ENCODE peak calls at places on chromosome 15, in seven cellular contexts. One of them, this sample, is unnamed. For H3K4me1, the result is how much of the 10 kb centered on the place peaks cover.

GRCh38 chr15:82535566-82536408 is 4.5 kb downstream of the RPS17 start:
- DNase-seq in SK-N-SH: no peak
- DNase-seq in NT2/D1: no peak
- DNase-seq in neuronal stem cell: no peak
- DNase-seq in fibroblast of lung: no peak
- DNase-seq in endodermal cell: peak
- DNase-seq in astrocyte: no peak
- DNase-seq in this sample: no peak

GRCh38 chr15:56019060-56019793 is 25.8 kb upstream of the NEDD4 start:
- DNase-seq in SK-N-SH: no peak
- DNase-seq in NT2/D1: no peak
- DNase-seq in neuronal stem cell: no peak
- DNase-seq in fibroblast of lung: no peak
- DNase-seq in endodermal cell: no peak
- DNase-seq in astrocyte: peak
- DNase-seq in this sample: no peak

GRCh38 chr15:89778861-89779260 is 2.7 kb downstream of the MESP2 start:
- DNase-seq in SK-N-SH: no peak
- DNase-seq in NT2/D1: no peak
- DNase-seq in neuronal stem cell: no peak
- DNase-seq in fibroblast of lung: no peak
- DNase-seq in endodermal cell: no peak
- DNase-seq in astrocyte: no peak
- DNase-seq in this sample: peak

GRCh38 chr15:44275431-44275830 is 13.1 kb upstream of the GOLM2 start:
- DNase-seq in SK-N-SH: no peak
- DNase-seq in NT2/D1: no peak
- DNase-seq in neuronal stem cell: no peak
- DNase-seq in fibroblast of lung: no peak
- DNase-seq in endodermal cell: no peak
- DNase-seq in astrocyte: no peak
- DNase-seq in this sample: no peak

GRCh38 chr15:47565986-47566385 is 151.3 kb upstream of the SEMA6D start:
- DNase-seq in SK-N-SH: no peak
- DNase-seq in NT2/D1: no peak
- DNase-seq in neuronal stem cell: no peak
- DNase-seq in fibroblast of lung: no peak
- DNase-seq in endodermal cell: no peak
- DNase-seq in astrocyte: no peak
- DNase-seq in this sample: no peak

GRCh38 chr15:49242820-49243219 is 72.8 kb downstream of the GALK2 start:
- DNase-seq in SK-N-SH: no peak
- DNase-seq in NT2/D1: peak
- DNase-seq in neuronal stem cell: no peak
- DNase-seq in fibroblast of lung: peak
- DNase-seq in endodermal cell: peak
- DNase-seq in astrocyte: peak
- DNase-seq in this sample: no peak

GRCh38 chr15:87365221-87365620 is 891.3 kb downstream of the NTRK3 start:
- DNase-seq in SK-N-SH: no peak
- DNase-seq in NT2/D1: no peak
- DNase-seq in neuronal stem cell: no peak
- DNase-seq in fibroblast of lung: peak
- DNase-seq in endodermal cell: no peak
- DNase-seq in astrocyte: peak
- DNase-seq in this sample: no peak

GRCh38 chr15:84973492-84974460 is 7.9 kb upstream of the PDE8A start:
- DNase-seq in SK-N-SH: no peak
- DNase-seq in NT2/D1: no peak
- DNase-seq in neuronal stem cell: no peak
- DNase-seq in fibroblast of lung: no peak
- DNase-seq in endodermal cell: no peak
- DNase-seq in astrocyte: peak
- DNase-seq in this sample: no peak

GRCh38 chr15:53193149-53193548 is 403.0 kb upstream of the ONECUT1 start:
- DNase-seq in SK-N-SH: no peak
- DNase-seq in NT2/D1: peak
- DNase-seq in neuronal stem cell: peak
- DNase-seq in fibroblast of lung: peak
- DNase-seq in endodermal cell: no peak
- DNase-seq in astrocyte: peak
- DNase-seq in this sample: no peak

GRCh38 chr15:44397869-44398268 is 29.6 kb upstream of the CTDSPL2 start:
- DNase-seq in SK-N-SH: no peak
- DNase-seq in NT2/D1: no peak
- DNase-seq in neuronal stem cell: no peak
- DNase-seq in fibroblast of lung: no peak
- DNase-seq in endodermal cell: no peak
- DNase-seq in astrocyte: no peak
- DNase-seq in this sample: no peak

GRCh38 chr15:65082303-65082958 is 5.9 kb downstream of the KBTBD13 start:
- DNase-seq in SK-N-SH: peak
- DNase-seq in NT2/D1: no peak
- DNase-seq in neuronal stem cell: no peak
- DNase-seq in fibroblast of lung: no peak
- DNase-seq in endodermal cell: peak
- DNase-seq in astrocyte: no peak
- DNase-seq in this sample: peak

GRCh38 chr15:88708256-88709054 is 69.6 kb downstream of the ISG20 start:
- DNase-seq in SK-N-SH: no peak
- DNase-seq in NT2/D1: no peak
- DNase-seq in neuronal stem cell: no peak
- DNase-seq in fibroblast of lung: no peak
- DNase-seq in endodermal cell: no peak
- DNase-seq in astrocyte: no peak
- DNase-seq in this sample: no peak

GRCh38 chr15:28992996-28993719 is 107.4 kb downstream of the APBA2 start:
- DNase-seq in SK-N-SH: no peak
- DNase-seq in NT2/D1: no peak
- DNase-seq in neuronal stem cell: no peak
- DNase-seq in fibroblast of lung: no peak
- DNase-seq in endodermal cell: no peak
- DNase-seq in astrocyte: peak
- DNase-seq in this sample: no peak

DNA sequence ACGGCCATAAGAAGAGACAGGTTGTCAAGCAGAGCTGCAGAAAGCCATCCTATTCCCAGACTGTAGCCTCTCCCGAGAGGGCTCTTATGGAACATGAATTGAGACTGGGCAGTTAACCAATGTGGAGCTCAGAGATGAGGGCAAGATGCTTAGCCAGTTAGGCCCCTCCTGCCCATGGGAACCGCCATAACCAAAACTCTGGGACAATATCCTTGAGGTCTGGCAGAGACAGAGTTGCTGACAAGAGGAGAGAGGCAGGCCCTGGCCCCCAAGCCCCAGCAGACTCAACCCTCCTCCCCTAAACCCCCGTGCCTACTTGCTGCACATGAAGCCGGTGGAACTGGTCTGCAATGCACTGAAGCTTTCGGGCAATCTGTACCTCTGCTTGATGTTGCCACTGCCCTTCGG is 4.8 kb downstream of the BMF start:
- DNase-seq in SK-N-SH: no peak
- DNase-seq in NT2/D1: no peak
- DNase-seq in neuronal stem cell: no peak
- DNase-seq in fibroblast of lung: no peak
- DNase-seq in endodermal cell: no peak
- DNase-seq in astrocyte: no peak
- DNase-seq in this sample: no peak
- H3K4me1 ChIP-seq in SK-N-SH: half or more
- H3K4me1 ChIP-seq in NT2/D1: under half
- H3K4me1 ChIP-seq in neuronal stem cell: under half
- H3K4me1 ChIP-seq in fibroblast of lung: half or more
- H3K4me1 ChIP-seq in endodermal cell: under half
- H3K4me1 ChIP-seq in astrocyte: half or more
- H3K4me1 ChIP-seq in this sample: half or more

GRCh38 chr15:73053398-73053723 is 1.1 kb downstream of the NEO1 start:
- DNase-seq in SK-N-SH: no peak
- DNase-seq in NT2/D1: no peak
- DNase-seq in neuronal stem cell: no peak
- DNase-seq in fibroblast of lung: no peak
- DNase-seq in endodermal cell: no peak
- DNase-seq in astrocyte: no peak
- DNase-seq in this sample: peak
- H3K9ac ChIP-seq in SK-N-SH: peak
- H3K9ac ChIP-seq in NT2/D1: peak
- H3K9ac ChIP-seq in neuronal stem cell: peak
- H3K9ac ChIP-seq in fibroblast of lung: no peak
- H3K9ac ChIP-seq in endodermal cell: peak
- H3K9ac ChIP-seq in astrocyte: peak
- H3K9ac ChIP-seq in this sample: peak

GRCh38 chr15:92637621-92638020 is 18.0 kb downstream of the FAM174B start:
- DNase-seq in SK-N-SH: no peak
- DNase-seq in NT2/D1: no peak
- DNase-seq in neuronal stem cell: no peak
- DNase-seq in fibroblast of lung: no peak
- DNase-seq in endodermal cell: peak
- DNase-seq in astrocyte: no peak
- DNase-seq in this sample: no peak
- H3K4me1 ChIP-seq in SK-N-SH: under half
- H3K4me1 ChIP-seq in NT2/D1: under half
- H3K4me1 ChIP-seq in neuronal stem cell: under half
- H3K4me1 ChIP-seq in fibroblast of lung: under half
- H3K4me1 ChIP-seq in endodermal cell: under half
- H3K4me1 ChIP-seq in astrocyte: under half
- H3K4me1 ChIP-seq in this sample: under half

GRCh38 chr15:67177750-67178149 is 76.7 kb downstream of the AAGAB start:
- DNase-seq in SK-N-SH: no peak
- DNase-seq in NT2/D1: no peak
- DNase-seq in neuronal stem cell: no peak
- DNase-seq in fibroblast of lung: peak
- DNase-seq in endodermal cell: no peak
- DNase-seq in astrocyte: peak
- DNase-seq in this sample: no peak
- H3K9ac ChIP-seq in SK-N-SH: peak
- H3K9ac ChIP-seq in NT2/D1: no peak
- H3K9ac ChIP-seq in neuronal stem cell: no peak
- H3K9ac ChIP-seq in fibroblast of lung: peak
- H3K9ac ChIP-seq in endodermal cell: no peak
- H3K9ac ChIP-seq in astrocyte: peak
- H3K9ac ChIP-seq in this sample: no peak

GRCh38 chr15:58703610-58704009 is 45.9 kb downstream of the ADAM10 start:
- DNase-seq in SK-N-SH: no peak
- DNase-seq in NT2/D1: no peak
- DNase-seq in neuronal stem cell: no peak
- DNase-seq in fibroblast of lung: no peak
- DNase-seq in endodermal cell: no peak
- DNase-seq in astrocyte: no peak
- DNase-seq in this sample: no peak

GRCh38 chr15:58698887-58699641 is 50.4 kb downstream of the ADAM10 start:
- DNase-seq in SK-N-SH: no peak
- DNase-seq in NT2/D1: no peak
- DNase-seq in neuronal stem cell: no peak
- DNase-seq in fibroblast of lung: peak
- DNase-seq in endodermal cell: no peak
- DNase-seq in astrocyte: peak
- DNase-seq in this sample: no peak

GRCh38 chr15:58702233-58702632 is 47.3 kb downstream of the ADAM10 start:
- DNase-seq in SK-N-SH: no peak
- DNase-seq in NT2/D1: no peak
- DNase-seq in neuronal stem cell: no peak
- DNase-seq in fibroblast of lung: no peak
- DNase-seq in endodermal cell: no peak
- DNase-seq in astrocyte: no peak
- DNase-seq in this sample: no peak

GRCh38 chr15:58699769-58700168 is 49.7 kb downstream of the ADAM10 start:
- DNase-seq in SK-N-SH: no peak
- DNase-seq in NT2/D1: no peak
- DNase-seq in neuronal stem cell: no peak
- DNase-seq in fibroblast of lung: no peak
- DNase-seq in endodermal cell: no peak
- DNase-seq in astrocyte: no peak
- DNase-seq in this sample: no peak

DNA sequence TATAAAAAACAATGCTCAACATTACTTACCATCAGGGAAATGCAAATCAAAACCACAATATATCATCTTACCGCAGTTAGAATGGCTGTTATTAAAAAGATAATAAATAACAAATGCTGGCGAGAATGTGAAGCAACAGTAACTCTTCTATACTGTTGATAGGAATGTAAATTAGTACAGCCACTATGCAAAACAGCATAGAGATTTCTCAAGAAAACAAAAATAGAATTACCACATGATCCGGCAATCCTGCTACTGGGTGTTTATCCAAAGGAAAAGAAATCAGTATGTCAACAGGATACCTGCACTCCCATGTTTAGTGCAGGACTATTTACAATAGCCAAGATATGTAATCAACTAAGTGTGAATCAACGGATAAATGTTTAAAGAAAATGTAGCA is 48.1 kb downstream of the ADAM10 start:
- DNase-seq in SK-N-SH: no peak
- DNase-seq in NT2/D1: no peak
- DNase-seq in neuronal stem cell: no peak
- DNase-seq in fibroblast of lung: no peak
- DNase-seq in endodermal cell: no peak
- DNase-seq in astrocyte: no peak
- DNase-seq in this sample: no peak
- H3K4me1 ChIP-seq in SK-N-SH: under half
- H3K4me1 ChIP-seq in NT2/D1: under half
- H3K4me1 ChIP-seq in neuronal stem cell: under half
- H3K4me1 ChIP-seq in fibroblast of lung: under half
- H3K4me1 ChIP-seq in endodermal cell: under half
- H3K4me1 ChIP-seq in astrocyte: under half
- H3K4me1 ChIP-seq in this sample: under half

GRCh38 chr15:95693917-95694316 is 636.6 kb upstream of the NR2F2 start:
- DNase-seq in SK-N-SH: no peak
- DNase-seq in NT2/D1: no peak
- DNase-seq in neuronal stem cell: no peak
- DNase-seq in fibroblast of lung: peak
- DNase-seq in endodermal cell: no peak
- DNase-seq in astrocyte: no peak
- DNase-seq in this sample: no peak

GRCh38 chr15:95687056-95687455 is 643.4 kb upstream of the NR2F2 start:
- DNase-seq in SK-N-SH: no peak
- DNase-seq in NT2/D1: no peak
- DNase-seq in neuronal stem cell: no peak
- DNase-seq in fibroblast of lung: no peak
- DNase-seq in endodermal cell: no peak
- DNase-seq in astrocyte: no peak
- DNase-seq in this sample: no peak

GRCh38 chr15:95687686-95688085 is 642.8 kb upstream of the NR2F2 start:
- DNase-seq in SK-N-SH: no peak
- DNase-seq in NT2/D1: no peak
- DNase-seq in neuronal stem cell: no peak
- DNase-seq in fibroblast of lung: no peak
- DNase-seq in endodermal cell: no peak
- DNase-seq in astrocyte: no peak
- DNase-seq in this sample: no peak

DNA sequence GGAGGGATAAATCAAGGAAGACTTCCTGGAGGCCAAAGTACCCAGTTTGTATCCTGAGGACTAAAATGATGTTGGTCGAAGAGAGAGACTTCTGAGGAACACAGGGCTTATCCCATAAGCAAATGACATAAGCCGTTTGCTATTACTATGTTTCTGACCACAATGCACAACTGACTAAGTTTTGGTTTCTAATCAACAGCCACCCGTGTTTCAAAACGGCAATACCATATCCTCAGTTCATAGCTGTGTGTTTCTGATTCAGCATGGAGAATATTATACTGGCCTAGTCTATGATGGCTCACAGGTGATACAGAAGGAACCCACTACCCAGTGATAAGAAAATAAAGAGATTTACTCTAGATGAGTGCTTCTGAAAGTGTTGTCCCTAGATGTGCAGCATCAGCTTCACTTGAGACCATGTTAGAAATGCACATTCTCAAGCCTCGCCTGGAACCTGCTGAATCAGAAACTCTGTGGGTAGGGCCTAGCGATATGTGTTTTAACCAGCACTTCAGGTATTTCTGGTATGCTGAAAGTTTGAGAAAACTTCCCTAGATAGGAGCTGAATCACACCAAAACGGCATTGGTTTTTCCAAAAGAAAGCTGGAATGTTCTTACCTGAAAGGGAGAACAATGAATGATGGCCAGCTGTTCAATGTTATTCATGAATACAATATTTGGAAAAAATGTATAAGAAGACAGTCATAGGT is 639.7 kb upstream of the NR2F2 start:
- DNase-seq in SK-N-SH: no peak
- DNase-seq in NT2/D1: no peak
- DNase-seq in neuronal stem cell: no peak
- DNase-seq in fibroblast of lung: no peak
- DNase-seq in endodermal cell: no peak
- DNase-seq in astrocyte: peak
- DNase-seq in this sample: no peak
- H3K9ac ChIP-seq in SK-N-SH: no peak
- H3K9ac ChIP-seq in NT2/D1: no peak
- H3K9ac ChIP-seq in neuronal stem cell: no peak
- H3K9ac ChIP-seq in fibroblast of lung: no peak
- H3K9ac ChIP-seq in endodermal cell: no peak
- H3K9ac ChIP-seq in astrocyte: no peak
- H3K9ac ChIP-seq in this sample: no peak

This sample was measured in colonic mucosa.